ENCODE peak calls at places on chromosomes 4 and X, in eight cellular contexts. E is aorta; M is Caki2; T is ecto neural progenitor cell; Z is SW 1271; K is dermis blood vessel endothelial cell; G is central memory CD4-positive, alpha-beta T cell; O is tibial artery. P is an unnamed sample.

GRCh38 chr4:29717658-29718057 is 1002.5 kb upstream of the PCDH7 start:
- DNase-seq in E (no peak), M (peak), T (no peak), Z (no peak), K (no peak), G (no peak), O (no peak), P (no peak)

GRCh38 chrX:23062359-23062758 is 62.6 kb downstream of the DDX53 start:
- DNase-seq in E (no peak), M (no peak), T (no peak), Z (no peak), K (no peak), G (no peak), O (no peak), P (no peak)

GRCh38 chr4:123600921-123601904 is 204.6 kb downstream of the SPRY1 start:
- DNase-seq in E (no peak), M (peak), T (no peak), Z (no peak), K (no peak), G (no peak), O (no peak), P (no peak)

GRCh38 chrX:107530141-107530540 is 80.7 kb downstream of the FRMPD3 start:
- DNase-seq in E (no peak), M (no peak), T (no peak), Z (no peak), K (no peak), G (no peak), O (no peak), P (no peak)

GRCh38 chr4:25377572-25377882 is 464 bp downstream of the ANAPC4 start:
- DNase-seq in E (no peak), M (no peak), T (no peak), Z (no peak), K (peak), G (no peak), O (no peak), P (no peak)

GRCh38 chrX:115460565-115460888 is 100.4 kb upstream of the PLS3 start:
- DNase-seq in E (no peak), M (no peak), T (no peak), Z (no peak), K (peak), G (no peak), O (no peak), P (no peak)

GRCh38 chr4:107069049-107069448 is 32.9 kb upstream of the DKK2 start:
- DNase-seq in E (no peak), M (no peak), T (no peak), Z (no peak), K (peak), G (no peak), O (no peak), P (no peak)

GRCh38 chrX:47200385-47201150 is 6.9 kb downstream of the UBA1 start:
- DNase-seq in E (peak), M (peak), T (no peak), Z (no peak), K (no peak), G (no peak), O (no peak), P (peak)

GRCh38 chrX:107167163-107167921 is 38.9 kb downstream of the NUP62CL start:
- DNase-seq in E (no peak), M (no peak), T (no peak), Z (no peak), K (no peak), G (no peak), O (no peak), P (no peak)

GRCh38 chr4:76283900-76284299 is 22.6 kb upstream of the STBD1 start:
- DNase-seq in E (no peak), M (peak), T (no peak), Z (no peak), K (no peak), G (no peak), O (no peak), P (no peak)

GRCh38 chrX:17395154-17395553 is 20.2 kb downstream of the NHS start:
- DNase-seq in E (no peak), M (no peak), T (no peak), Z (no peak), K (no peak), G (no peak), O (no peak), P (no peak)

GRCh38 chr4:8316251-8316771 is 46.8 kb downstream of the HTRA3 start:
- DNase-seq in E (peak), M (no peak), T (no peak), Z (no peak), K (no peak), G (no peak), O (peak), P (no peak)

GRCh38 chr4:141417387-141417786 is 196.7 kb downstream of the ZNF330 start:
- DNase-seq in E (no peak), M (no peak), T (no peak), Z (no peak), K (no peak), G (no peak), O (no peak), P (no peak)

GRCh38 chr4:8616831-8617230 is 24.3 kb downstream of the CPZ start:
- DNase-seq in E (peak), M (no peak), T (no peak), Z (no peak), K (no peak), G (no peak), O (peak), P (no peak)

GRCh38 chrX:74286950-74287349 is 17.0 kb upstream of the ZCCHC13 start:
- DNase-seq in E (no peak), M (no peak), T (no peak), Z (no peak), K (no peak), G (no peak), O (no peak), P (no peak)

P was measured in NCI-H460.